ENCODE peak calls at places on chromosomes 4 and X, in nine cellular contexts. S is AG08395, I is germinal center, K is cerebellum, Q is T1000, T is aorta, C is kidney, F is HCEC 1CT, Z is caudate nucleus. E is an unnamed sample.

GRCh38 chr4:14078311-14078710 is 450.8 kb upstream of the BOD1L1 start:
- DNase-seq in S (peak), I (no peak), K (no peak), Q (no peak), T (no peak), C (no peak), F (no peak), Z (no peak), E (no peak)

GRCh38 chr4:182338059-182338458 is 94.9 kb downstream of the TENM3 start:
- DNase-seq in S (no peak), I (no peak), K (no peak), Q (no peak), T (no peak), C (no peak), F (no peak), Z (no peak), E (no peak)

GRCh38 chr4:53189011-53189410 is 176.8 kb downstream of the SCFD2 start:
- DNase-seq in S (peak), I (no peak), K (no peak), Q (no peak), T (no peak), C (no peak), F (peak), Z (no peak), E (peak)

GRCh38 chr4:172169871-172170270 is 356.7 kb downstream of the GALNTL6 start:
- DNase-seq in S (no peak), I (no peak), K (no peak), Q (no peak), T (no peak), C (no peak), F (no peak), Z (no peak), E (no peak)

GRCh38 chrX:140507223-140507981 is 2.5 kb upstream of the SOX3 start:
- DNase-seq in S (no peak), I (no peak), K (no peak), Q (peak), T (no peak), C (no peak), F (no peak), Z (no peak), E (peak)

GRCh38 chrX:155279873-155280272 is 15.6 kb upstream of the RAB39B start:
- DNase-seq in S (no peak), I (no peak), K (no peak), Q (no peak), T (no peak), C (no peak), F (no peak), Z (no peak), E (no peak)

GRCh38 chrX:148774276-148774675 is 273.9 kb downstream of the AFF2 start:
- DNase-seq in S (no peak), I (no peak), K (no peak), Q (no peak), T (no peak), C (no peak), F (no peak), Z (no peak), E (no peak)

GRCh38 chrX:40773809-40774208 is 38.5 kb upstream of the MED14 start:
- DNase-seq in S (peak), I (no peak), K (no peak), Q (peak), T (no peak), C (no peak), F (peak), Z (no peak), E (no peak)

GRCh38 chrX:41553688-41554087 is 106.5 kb downstream of the NYX start:
- DNase-seq in S (no peak), I (no peak), K (no peak), Q (no peak), T (no peak), C (no peak), F (no peak), Z (no peak), E (no peak)

GRCh38 chr4:51851090-51851936 is 8.4 kb downstream of the DCUN1D4 start:
- DNase-seq in S (no peak), I (no peak), K (no peak), Q (no peak), T (no peak), C (no peak), F (no peak), Z (no peak), E (no peak)

GRCh38 chr4:122797405-122798094 is 29.1 kb upstream of the FGF2 start:
- DNase-seq in S (peak), I (no peak), K (no peak), Q (no peak), T (no peak), C (no peak), F (no peak), Z (no peak), E (no peak)

GRCh38 chr4:43394976-43395375 is 502.5 kb downstream of the GRXCR1 start:
- DNase-seq in S (no peak), I (no peak), K (no peak), Q (no peak), T (no peak), C (no peak), F (no peak), Z (no peak), E (no peak)

GRCh38 chr4:27088491-27088890 is 227.8 kb downstream of the STIM2 start:
- DNase-seq in S (no peak), I (no peak), K (no peak), Q (no peak), T (no peak), C (no peak), F (no peak), Z (no peak), E (no peak)

GRCh38 chr4:45317739-45318138 is 591.4 kb upstream of the GNPDA2 start:
- DNase-seq in S (no peak), I (no peak), K (no peak), Q (no peak), T (no peak), C (no peak), F (no peak), Z (no peak), E (no peak)

GRCh38 chr4:66539745-66540144 is 869.5 kb upstream of the EPHA5 start:
- DNase-seq in S (no peak), I (no peak), K (no peak), Q (no peak), T (no peak), C (no peak), F (peak), Z (no peak), E (no peak)

E was measured in MG63.